ENCODE peak calls at places on chromosomes 7 and 10, in four cellular contexts. J is GM12878, W is HepG2, E is K562. B is an unnamed sample.

GRCh38 chr10:81873932-81874816 is 820 bp upstream of the NRG3 start:
- DNase-seq in J (no peak), W (no peak), E (no peak), B (no peak)

GRCh38 chr10:129859536-129859935 is 104.5 kb downstream of the EBF3 start:
- DNase-seq in J (no peak), W (no peak), E (no peak), B (no peak)

GRCh38 chr10:44747593-44748172 is 163.5 kb upstream of the TMEM72 start:
- DNase-seq in J (no peak), W (no peak), E (no peak), B (no peak)

GRCh38 chr10:12733271-12733670 is 268.2 kb downstream of the CCDC3 start:
- DNase-seq in J (no peak), W (no peak), E (no peak), B (no peak)

GRCh38 chr10:22427890-22428571 is 82.7 kb downstream of the SPAG6 start:
- DNase-seq in J (no peak), W (no peak), E (no peak), B (peak; percentile 51)

GRCh38 chr7:47361746-47362215 is 220.1 kb downstream of the TNS3 start:
- DNase-seq in J (peak; percentile 12), W (no peak), E (no peak), B (no peak)

GRCh38 chr10:617471-617870 is 72.0 kb downstream of the DIP2C start:
- DNase-seq in J (no peak), W (no peak), E (no peak), B (no peak)

GRCh38 chr10:23412223-23412622 is 26.7 kb upstream of the OTUD1 start:
- DNase-seq in J (no peak), W (no peak), E (no peak), B (peak; percentile 7)

GRCh38 chr10:35200487-35200886 is 73.8 kb downstream of the CREM start:
- DNase-seq in J (no peak), W (no peak), E (no peak), B (no peak)

GRCh38 chr7:39353615-39354376 is 212.4 kb upstream of the YAE1 start:
- DNase-seq in J (no peak), W (no peak), E (no peak), B (no peak)

GRCh38 chr10:14612873-14613569 is 161.7 kb downstream of the FAM107B start:
- DNase-seq in J (no peak), W (no peak), E (no peak), B (no peak)

GRCh38 chr10:116026315-116026714 is 246.7 kb downstream of the GFRA1 start:
- DNase-seq in J (no peak), W (peak; percentile 3), E (no peak), B (peak; percentile 6)

GRCh38 chr10:33066558-33067236 is 108.7 kb upstream of the ITGB1 start:
- DNase-seq in J (no peak), W (no peak), E (no peak), B (peak; percentile 29)

GRCh38 chr10:77505431-77506334 is 131.9 kb downstream of the KCNMA1 start:
- DNase-seq in J (no peak), W (no peak), E (no peak), B (peak; percentile 44)

GRCh38 chr7:25712500-25712899 is 439.5 kb upstream of the NFE2L3 start:
- DNase-seq in J (no peak), W (no peak), E (no peak), B (no peak)

GRCh38 chr10:127886371-127887051 is 6.2 kb downstream of the CLRN3 start:
- DNase-seq in J (no peak), W (no peak), E (no peak), B (no peak)

GRCh38 chr10:29304259-29305030 is 15.6 kb downstream of the LYZL1 start:
- DNase-seq in J (no peak), W (peak; percentile 68), E (peak; percentile 64), B (peak; percentile 73)

GRCh38 chr7:156207306-156207705 is 395.0 kb upstream of the SHH start:
- DNase-seq in J (no peak), W (no peak), E (no peak), B (no peak)

GRCh38 chr7:145633513-145633912 is 483.1 kb upstream of the CNTNAP2 start:
- DNase-seq in J (no peak), W (no peak), E (no peak), B (no peak)

GRCh38 chr7:113715981-113716870 is 202.6 kb downstream of the PPP1R3A start:
- DNase-seq in J (no peak), W (no peak), E (no peak), B (no peak)

GRCh38 chr7:117012284-117013174 is 59.2 kb downstream of the ST7 start:
- DNase-seq in J (peak; percentile 46), W (peak; percentile 22), E (no peak), B (peak; percentile 60)

GRCh38 chr7:12570148-12570528 is 382 bp upstream of the SCIN start:
- DNase-seq in J (no peak), W (no peak), E (no peak), B (no peak)

GRCh38 chr7:133755922-133756321 is 371.2 kb upstream of the LRGUK start:
- DNase-seq in J (no peak), W (no peak), E (no peak), B (no peak)

GRCh38 chr10:124264271-124264670 is 154.5 kb downstream of the OAT start:
- DNase-seq in J (no peak), W (no peak), E (no peak), B (no peak)

GRCh38 chr7:113015038-113015645 is 71.5 kb downstream of the GPR85 start:
- DNase-seq in J (no peak), W (peak; percentile 11), E (no peak), B (peak; percentile 30)

GRCh38 chr10:31508234-31508633 is 189.2 kb downstream of the ZEB1 start:
- DNase-seq in J (no peak), W (no peak), E (no peak), B (no peak)

GRCh38 chr7:155358948-155359712 is 61.5 kb downstream of the INSIG1 start:
- DNase-seq in J (no peak), W (no peak), E (no peak), B (no peak)

GRCh38 chr7:6367701-6368211 is 80.0 kb downstream of the DAGLB start:
- DNase-seq in J (no peak), W (no peak), E (no peak), B (peak; percentile 45)

GRCh38 chr10:6694447-6695155 is 114.5 kb upstream of the PRKCQ start:
- DNase-seq in J (no peak), W (no peak), E (no peak), B (peak; percentile 22)

GRCh38 chr7:44081266-44081748 is 1.0 kb downstream of the POLM start:
- DNase-seq in J (no peak), W (no peak), E (peak; percentile 86), B (no peak)

GRCh38 chr7:39838326-39838725 is 111.7 kb upstream of the CDK13 start:
- DNase-seq in J (no peak), W (no peak), E (no peak), B (no peak)

GRCh38 chr10:56266120-56266519 is 94.9 kb downstream of the ZWINT start:
- DNase-seq in J (no peak), W (no peak), E (no peak), B (no peak)

DNA sequence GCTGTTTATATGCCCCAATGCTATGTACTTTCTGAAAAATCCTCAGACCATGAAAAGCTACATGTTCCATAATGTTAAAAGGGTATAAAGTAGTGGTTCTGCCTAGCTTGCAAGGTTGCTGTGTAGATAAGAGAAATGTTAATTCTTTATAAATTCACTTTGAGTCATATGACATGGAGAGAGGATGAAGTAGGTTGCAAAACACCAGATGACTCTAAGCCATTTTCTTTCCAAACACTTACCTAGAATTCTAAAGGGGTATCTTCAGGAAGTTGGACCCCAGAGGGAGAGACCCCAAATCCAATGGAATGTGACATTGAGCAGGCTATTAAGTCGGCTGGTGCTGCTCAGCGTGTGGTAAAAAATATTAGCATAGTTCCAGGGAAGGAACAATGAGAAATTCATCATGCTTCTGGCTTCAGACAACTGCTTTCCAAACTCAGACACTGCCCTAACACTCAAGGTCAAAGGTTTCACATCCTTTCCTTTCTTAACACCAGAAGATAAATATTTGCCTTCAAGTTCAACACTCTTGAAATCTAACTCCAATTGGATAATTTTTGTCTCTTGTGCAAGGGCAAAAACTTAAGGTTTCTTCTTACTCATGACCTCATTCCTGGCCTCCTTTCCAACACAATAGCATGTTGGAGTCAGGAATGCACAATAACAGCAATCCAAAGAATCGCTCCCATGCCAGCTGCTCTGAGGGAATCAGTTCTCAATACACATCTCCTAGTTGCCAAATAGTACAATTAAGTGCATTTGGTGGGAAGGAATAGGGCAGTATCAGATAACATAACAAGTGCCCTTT is 100.7 kb upstream of the AFAP1L2 start:
- DNase-seq in J (no peak), W (peak; percentile 67), E (no peak), B (no peak)
- TF ChIP-seq ESRRA in J (no peak), W (no peak), E (no peak), B (no peak)

DNA sequence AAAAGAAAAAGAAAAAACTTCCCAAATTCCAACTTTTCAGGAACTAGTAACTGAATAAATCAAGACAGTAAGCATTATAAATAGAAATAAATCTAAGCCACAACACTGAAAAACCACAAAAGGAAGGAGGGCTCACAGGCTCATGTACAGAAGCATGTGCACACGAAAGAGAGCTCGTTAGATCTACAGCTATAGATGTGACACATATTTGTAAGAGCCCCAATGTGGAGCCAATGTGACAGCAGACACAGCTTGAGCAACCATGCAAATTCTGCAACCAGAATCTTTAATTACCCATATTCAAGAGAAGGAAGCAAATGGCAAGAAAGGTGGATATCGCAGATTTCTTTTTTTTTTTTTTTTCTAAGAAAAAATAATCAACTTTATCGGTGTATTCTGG is 94.7 kb downstream of the SORBS1 start:
- DNase-seq in J (no peak), W (no peak), E (no peak), B (no peak)
- TF ChIP-seq CEBPB in J (no peak), W (no peak), E (no peak), B (no peak)

GRCh38 chr10:4283841-4284610 is 499.0 kb upstream of the KLF6 start:
- DNase-seq in J (no peak), W (no peak), E (no peak), B (no peak)
- TF ChIP-seq ESRRA in J (no peak), W (no peak), E (no peak), B (no peak)

GRCh38 chr7:158695056-158695455 is 9.5 kb downstream of the NCAPG2 start:
- DNase-seq in J (no peak), W (no peak), E (no peak), B (no peak)

GRCh38 chr7:158699341-158699740 is 5.3 kb downstream of the NCAPG2 start:
- DNase-seq in J (no peak), W (no peak), E (no peak), B (no peak)

GRCh38 chr7:158694650-158695049 is 10.0 kb downstream of the NCAPG2 start:
- DNase-seq in J (no peak), W (no peak), E (no peak), B (no peak)

GRCh38 chr7:158698657-158699195 is 5.9 kb downstream of the NCAPG2 start:
- DNase-seq in J (no peak), W (no peak), E (no peak), B (no peak)

DNA sequence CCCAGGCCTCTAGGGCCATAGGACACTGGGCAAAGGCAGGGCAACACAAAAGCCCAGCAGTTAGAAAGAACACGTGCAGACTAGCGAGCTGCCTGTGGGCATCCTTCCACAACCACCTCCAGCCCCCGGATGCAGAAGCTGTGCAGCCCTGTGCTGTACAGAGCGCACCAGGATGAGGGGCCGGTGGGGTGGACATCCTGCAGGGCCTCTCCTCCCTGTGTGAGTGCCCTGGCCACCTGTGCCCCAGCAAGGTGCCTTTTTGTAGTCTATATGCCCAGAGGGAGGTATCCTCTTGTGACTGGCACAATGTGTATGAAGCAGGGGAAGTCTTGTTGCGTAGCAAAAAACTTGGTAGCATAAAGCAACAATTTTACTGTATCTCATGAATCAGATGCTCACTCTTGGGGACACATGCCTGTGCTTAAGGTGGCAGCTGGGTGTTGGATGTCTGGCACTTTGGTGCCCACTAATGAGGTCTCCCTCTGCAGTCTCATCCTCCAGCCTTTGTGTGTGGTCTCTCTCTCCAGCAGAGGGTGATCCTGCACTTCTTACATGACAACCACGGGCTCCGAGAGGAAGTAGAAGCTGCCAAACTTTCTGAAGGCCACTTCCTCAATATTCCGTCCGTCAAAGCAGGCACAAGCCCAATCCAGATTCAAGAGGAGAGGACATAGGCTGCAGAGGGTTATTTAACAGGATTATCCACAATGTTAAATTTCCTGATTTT is 8.7 kb downstream of the NCAPG2 start:
- DNase-seq in J (peak; percentile 28), W (peak; percentile 35), E (peak; percentile 23), B (peak; percentile 76)
- TF ChIP-seq CEBPB in J (no peak), W (no peak), E (no peak), B (no peak)